ENCODE peak calls at places on chromosomes 16 and 17, in six cellular contexts. L, I, E, M, H and J are unnamed samples.

GRCh38 chr16:81694494-81695285 is 84.4 kb upstream of the PLCG2 start:
- DNase-seq in L (no peak), I (no peak), E (no peak), M (no peak), H (peak; percentile 74), J (no peak)

GRCh38 chr17:44979426-44980273 is 11.5 kb upstream of the C1QL1 start:
- DNase-seq in L (no peak), I (peak; percentile 51), E (no peak), M (no peak), H (no peak), J (no peak)

GRCh38 chr17:3005696-3006095 is 57.7 kb downstream of the OR1D5 start:
- DNase-seq in L (no peak), I (no peak), E (no peak), M (no peak), H (no peak), J (no peak)

GRCh38 chr17:2794116-2794803 is 2.0 kb upstream of the RAP1GAP2 start:
- DNase-seq in L (no peak), I (no peak), E (no peak), M (no peak), H (no peak), J (no peak)

GRCh38 chr17:28057731-28058246 is 15.3 kb downstream of the NLK start:
- DNase-seq in L (peak; percentile 84), I (no peak), E (no peak), M (no peak), H (no peak), J (no peak)

GRCh38 chr17:72270530-72270929 is 149.7 kb downstream of the SOX9 start:
- DNase-seq in L (no peak), I (no peak), E (peak; percentile 52), M (no peak), H (no peak), J (no peak)

GRCh38 chr16:6903671-6904070 is 429.0 kb upstream of the RBFOX1 start:
- DNase-seq in L (no peak), I (no peak), E (no peak), M (no peak), H (no peak), J (no peak)

GRCh38 chr16:68640972-68641371 is 4.1 kb upstream of the CDH3 start:
- DNase-seq in L (no peak), I (no peak), E (no peak), M (peak; percentile 29), H (no peak), J (no peak)

GRCh38 chr16:720990-721764 is at the start of gene ANTKMT:
- DNase-seq in L (no peak), I (peak; percentile 91), E (peak; percentile 36), M (peak; percentile 89), H (peak; percentile 84), J (peak; percentile 93)

GRCh38 chr17:45393477-45393876 is 39.2 kb downstream of the ARHGAP27 start:
- DNase-seq in L (no peak), I (no peak), E (no peak), M (no peak), H (no peak), J (no peak)

GRCh38 chr16:28524544-28525179 is 14.1 kb downstream of the NUPR1 start:
- DNase-seq in L (no peak), I (no peak), E (no peak), M (no peak), H (peak; percentile 38), J (no peak)
- H3K4me3 ChIP-seq in L (no peak overlapping the region), I (no peak overlapping the region), E (no peak overlapping the region), M (no peak overlapping the region), H (no peak overlapping the region), J (no peak overlapping the region)

GRCh38 chr17:59439711-59440110 is 108.3 kb downstream of the YPEL2 start:
- DNase-seq in L (no peak), I (no peak), E (no peak), M (no peak), H (no peak), J (no peak)

GRCh38 chr17:59441459-59442096 is 110.1 kb downstream of the YPEL2 start:
- DNase-seq in L (no peak), I (no peak), E (no peak), M (no peak), H (no peak), J (no peak)

GRCh38 chr17:59440757-59441458 is 109.5 kb downstream of the YPEL2 start:
- DNase-seq in L (peak; percentile 68), I (peak; percentile 92), E (peak; percentile 89), M (peak; percentile 93), H (peak; percentile 94), J (peak; percentile 94)

GRCh38 chr17:59437766-59438165 is 106.3 kb downstream of the YPEL2 start:
- DNase-seq in L (peak; percentile 40), I (no peak), E (no peak), M (no peak), H (no peak), J (no peak)

GRCh38 chr17:59439261-59439660 is 107.8 kb downstream of the YPEL2 start:
- DNase-seq in L (no peak), I (no peak), E (no peak), M (no peak), H (peak; percentile 74), J (no peak)
- TF ChIP-seq CTCF in L (no peak), I (no peak), E (no peak), M (no peak), H (peak; percentile 17), J (no peak)

GRCh38 chr16:30407794-30408534 is 558 bp downstream of the ZNF771 start:
- DNase-seq in L (no peak), I (no peak), E (no peak), M (no peak), H (no peak), J (no peak)

GRCh38 chr16:30414159-30414558 is 6.8 kb downstream of the ZNF771 start:
- DNase-seq in L (no peak), I (no peak), E (no peak), M (no peak), H (no peak), J (no peak)

GRCh38 chr16:30413116-30413806 is 5.9 kb downstream of the ZNF771 start:
- DNase-seq in L (no peak), I (no peak), E (no peak), M (no peak), H (no peak), J (no peak)

GRCh38 chr16:30406911-30407793 is at the start of gene ZNF771:
- DNase-seq in L (no peak), I (peak; percentile 96), E (peak; percentile 93), M (peak; percentile 95), H (peak; percentile 95), J (peak; percentile 91)

GRCh38 chr16:30409125-30410060 is 2.0 kb downstream of the ZNF771 start:
- DNase-seq in L (peak; percentile 62), I (peak; percentile 95), E (peak; percentile 83), M (peak; percentile 93), H (peak; percentile 93), J (peak; percentile 98)
- TF ChIP-seq POLR2A in L (no peak), I (no peak), E (no peak), M (no peak), H (no peak), J (no peak)

DNA sequence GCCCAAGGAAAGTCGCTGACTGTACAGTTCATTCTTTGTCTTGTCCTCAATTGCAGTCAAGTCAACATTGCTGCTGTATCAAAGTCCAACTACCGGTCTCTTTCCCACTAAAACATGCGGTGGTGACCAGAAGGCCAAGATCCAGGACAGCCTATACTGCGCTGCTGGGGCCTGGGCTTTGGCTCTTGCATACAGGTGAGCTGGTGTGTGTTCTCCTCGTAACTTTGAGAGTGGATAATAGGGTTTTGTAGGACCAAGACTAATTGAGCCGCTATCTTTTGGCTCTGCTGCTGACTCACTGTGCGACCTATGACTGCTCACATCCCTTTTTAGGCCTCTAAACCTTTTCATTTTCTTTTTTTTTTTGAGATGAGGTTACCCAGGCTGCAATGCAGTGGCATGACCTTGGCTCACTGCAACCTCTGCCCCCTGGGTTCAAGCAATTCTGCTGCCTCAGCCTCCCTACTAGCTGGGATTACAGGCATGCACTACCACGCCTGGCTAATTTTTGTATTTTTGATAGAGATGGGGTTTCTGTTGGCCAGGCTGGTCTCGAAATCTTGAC is 38.7 kb downstream of the PHKB start:
- DNase-seq in L (no peak), I (no peak), E (no peak), M (no peak), H (no peak), J (no peak)
- H3K4me3 ChIP-seq in L (no peak overlapping the region), I (no peak overlapping the region), E (no peak overlapping the region), M (no peak overlapping the region), H (no peak overlapping the region), J (no peak overlapping the region)

DNA sequence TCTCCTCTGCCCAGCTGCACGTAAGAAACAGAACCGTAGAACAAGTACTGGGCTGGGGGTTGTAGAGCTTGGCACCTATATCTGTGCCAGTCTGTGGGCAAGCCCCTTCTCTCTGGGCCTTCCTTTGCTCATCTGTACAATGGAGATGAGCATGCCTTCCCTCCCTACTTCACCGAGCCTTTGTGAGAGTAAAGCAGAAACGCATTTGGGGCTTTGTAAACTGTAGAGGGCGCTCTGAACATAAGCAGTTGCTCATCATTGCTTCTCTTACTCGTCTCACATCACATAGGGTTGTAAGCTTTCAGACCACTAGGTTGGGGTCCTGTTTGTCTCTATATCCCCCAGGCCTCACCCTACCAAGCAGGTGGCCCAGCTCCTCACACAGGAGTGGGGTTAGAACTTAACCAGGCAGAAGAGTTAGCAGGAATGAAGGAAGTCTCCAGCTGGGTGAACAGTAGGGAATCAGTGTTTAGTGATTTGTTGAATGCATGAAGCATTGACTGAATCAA is 15.1 kb downstream of the SAMD14 start:
- DNase-seq in L (no peak), I (peak; percentile 49), E (no peak), M (peak; percentile 45), H (no peak), J (no peak)
- TF ChIP-seq CTCF in L (peak; percentile 77), I (peak; percentile 37), E (peak; percentile 37), M (no peak), H (no peak), J (no peak)

DNA sequence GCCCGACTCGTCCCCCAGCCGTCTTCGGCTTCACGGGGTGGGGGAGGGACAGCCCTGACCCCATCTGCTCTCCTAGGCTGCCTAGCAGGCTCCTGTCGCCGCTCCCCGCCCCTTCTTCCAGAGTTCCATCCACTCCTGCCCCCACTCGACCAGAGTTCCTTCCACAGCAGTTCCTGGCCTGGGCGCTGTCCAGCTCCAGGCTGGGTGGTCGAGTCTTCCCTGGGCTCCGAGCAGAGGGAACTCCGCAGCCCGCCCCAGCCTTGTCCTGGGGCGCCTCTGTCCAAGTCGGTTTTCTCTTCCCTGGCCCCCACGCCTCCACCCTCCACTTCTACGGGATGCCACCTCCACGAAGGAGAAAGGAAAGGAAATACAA is 1.4 kb downstream of the PYY start:
- DNase-seq in L (no peak), I (no peak), E (no peak), M (no peak), H (peak; percentile 38), J (no peak)
- TF ChIP-seq POLR2A in L (no peak), I (no peak), E (no peak), M (no peak), H (no peak), J (no peak)